ENCODE peak calls at places on chromosomes 4 and X, in four cellular contexts. U is tibial artery, A is HCT116, T is pancreas. Q is an unnamed sample.

GRCh38 chr4:182309877-182310276 is 66.7 kb downstream of the TENM3 start:
- DNase-seq in U (no peak), T (no peak), A (no peak), Q (no peak)

GRCh38 chr4:74094227-74094626 is 4.8 kb downstream of the CXCL2 start:
- DNase-seq in T (no peak), U (no peak), A (no peak), Q (no peak)

GRCh38 chrX:114964374-114964773 is 53.0 kb downstream of the IL13RA2 start:
- DNase-seq in T (no peak), U (peak; percentile 62), A (no peak), Q (no peak)

GRCh38 chr4:122045533-122045932 is 93.7 kb upstream of the TRPC3 start:
- DNase-seq in T (no peak), A (peak; percentile 62), U (no peak), Q (no peak)

GRCh38 chr4:148787831-148788477 is 345.7 kb upstream of the NR3C2 start:
- DNase-seq in U (no peak), A (no peak), T (no peak), Q (no peak)

GRCh38 chrX:143663755-143664154 is 27.9 kb upstream of the SLITRK4 start:
- DNase-seq in A (no peak), T (peak; percentile 8), U (no peak), Q (no peak)

GRCh38 chrX:87728459-87728858 is 210.9 kb downstream of the KLHL4 start:
- DNase-seq in T (no peak), A (no peak), U (no peak), Q (no peak)

GRCh38 chr4:105683038-105683437 is 25.5 kb downstream of the INTS12 start:
- DNase-seq in T (peak; percentile 91), A (no peak), U (no peak), Q (no peak)

GRCh38 chr4:128510850-128511249 is 223.2 kb upstream of the PGRMC2 start:
- DNase-seq in A (no peak), U (no peak), T (no peak), Q (no peak)

GRCh38 chr4:7824218-7824617 is 115.4 kb downstream of the AFAP1 start:
- DNase-seq in T (no peak), A (no peak), U (no peak), Q (no peak)

GRCh38 chrX:37717708-37718107 is 32.1 kb downstream of the XK start:
- DNase-seq in U (no peak), T (no peak), A (no peak), Q (no peak)

GRCh38 chrX:77434949-77435348 is 12.2 kb upstream of the FGF16 start:
- DNase-seq in T (no peak), U (no peak), A (no peak), Q (no peak)

GRCh38 chr4:110059556-110060191 is 138.7 kb downstream of the ELOVL6 start:
- DNase-seq in T (no peak), U (no peak), A (no peak), Q (no peak)

GRCh38 chrX:153378607-153379006 is 22.5 kb downstream of the PNMA6E start:
- DNase-seq in A (no peak), T (no peak), U (no peak), Q (no peak)

GRCh38 chr4:52873191-52873590 is 11.1 kb downstream of the RASL11B start:
- DNase-seq in T (no peak), U (no peak), A (peak; percentile 13), Q (no peak)

GRCh38 chr4:8319731-8320385 is 50.3 kb downstream of the HTRA3 start:
- DNase-seq in U (peak; percentile 61), A (no peak), T (no peak), Q (no peak)

GRCh38 chrX:152817082-152817744 is 13.3 kb downstream of the CETN2 start:
- DNase-seq in T (no peak), U (no peak), A (no peak), Q (no peak)

GRCh38 chr4:64158648-64159326 is 250.5 kb downstream of the TECRL start:
- DNase-seq in U (no peak), T (peak; percentile 40), A (peak; percentile 12), Q (peak; percentile 10)

GRCh38 chr4:52659722-52660261 is 691 bp upstream of the USP46 start:
- DNase-seq in U (peak; percentile 81), T (peak; percentile 76), A (no peak), Q (no peak)

GRCh38 chr4:168840988-168841681 is 168.9 kb downstream of the CBR4 start:
- DNase-seq in T (no peak), U (no peak), A (no peak), Q (no peak)

GRCh38 chrX:4570141-4570540 is 856.7 kb upstream of the PRKX start:
- DNase-seq in U (no peak), T (peak; percentile 59), A (no peak), Q (no peak)

GRCh38 chr4:153249199-153250154 is 45.2 kb downstream of the TRIM2 start:
- DNase-seq in U (peak; percentile 76), A (peak; percentile 29), T (peak; percentile 84), Q (peak; percentile 87)

GRCh38 chr4:7831858-7832257 is 107.8 kb downstream of the AFAP1 start:
- DNase-seq in A (no peak), T (no peak), U (no peak), Q (no peak)

GRCh38 chr4:15649914-15650545 is 5.1 kb downstream of the FBXL5 start:
- DNase-seq in U (no peak), T (no peak), A (peak; percentile 45), Q (peak; percentile 80)

GRCh38 chr4:113781439-113782040 is 20.0 kb upstream of the CAMK2D start:
- DNase-seq in U (no peak), T (no peak), A (no peak), Q (no peak)

GRCh38 chr4:177579649-177580048 is 137.4 kb upstream of the AGA start:
- DNase-seq in A (no peak), U (no peak), T (no peak), Q (no peak)

GRCh38 chr4:183831026-183831446 is 74.1 kb upstream of the STOX2 start:
- DNase-seq in U (no peak), A (no peak), T (no peak), Q (no peak)

GRCh38 chr4:91267543-91267942 is 1036.2 kb upstream of the GRID2 start:
- DNase-seq in A (no peak), T (no peak), U (no peak), Q (no peak)

GRCh38 chr4:76620723-76621463 is 185.9 kb downstream of the SHROOM3 start:
- DNase-seq in T (no peak), A (no peak), U (no peak), Q (no peak)

GRCh38 chr4:128358231-128358902 is 70.8 kb upstream of the PGRMC2 start:
- DNase-seq in A (no peak), T (no peak), U (no peak), Q (no peak)

GRCh38 chr4:121380448-121381147 is at the start of gene QRFPR:
- DNase-seq in T (no peak), U (no peak), A (no peak), Q (no peak)

GRCh38 chrX:69070949-69071650 is 94.2 kb downstream of the PJA1 start:
- DNase-seq in A (no peak), U (peak; percentile 86), T (no peak), Q (no peak)

GRCh38 chr4:88928852-88929251 is 128.1 kb downstream of the FAM13A start:
- DNase-seq in T (no peak), A (no peak), U (no peak), Q (no peak)

GRCh38 chr4:158121203-158121586 is 51.6 kb downstream of the GASK1B start:
- DNase-seq in A (no peak), T (no peak), U (no peak), Q (no peak)

GRCh38 chr4:148831945-148832344 is 389.7 kb upstream of the NR3C2 start:
- DNase-seq in T (no peak), U (no peak), A (peak; percentile 4), Q (no peak)

GRCh38 chr4:184096561-184097239 is 121.0 kb downstream of the ENPP6 start:
- DNase-seq in A (no peak), U (no peak), T (no peak), Q (no peak)

GRCh38 chr4:101065935-101066485 is 281.3 kb downstream of the PPP3CA start:
- DNase-seq in A (no peak), T (no peak), U (no peak), Q (no peak)

GRCh38 chr4:118989098-118990080 is 100.7 kb downstream of the SYNPO2 start:
- DNase-seq in T (no peak), A (no peak), U (no peak), Q (no peak)

GRCh38 chr4:118985170-118986000 is 96.7 kb downstream of the SYNPO2 start:
- DNase-seq in A (no peak), T (no peak), U (no peak), Q (no peak)

GRCh38 chr4:118991686-118992085 is 103.0 kb downstream of the SYNPO2 start:
- DNase-seq in T (no peak), A (no peak), U (no peak), Q (no peak)

GRCh38 chr4:118987959-118988634 is 99.4 kb downstream of the SYNPO2 start:
- DNase-seq in U (no peak), A (no peak), T (no peak), Q (no peak)

DNA sequence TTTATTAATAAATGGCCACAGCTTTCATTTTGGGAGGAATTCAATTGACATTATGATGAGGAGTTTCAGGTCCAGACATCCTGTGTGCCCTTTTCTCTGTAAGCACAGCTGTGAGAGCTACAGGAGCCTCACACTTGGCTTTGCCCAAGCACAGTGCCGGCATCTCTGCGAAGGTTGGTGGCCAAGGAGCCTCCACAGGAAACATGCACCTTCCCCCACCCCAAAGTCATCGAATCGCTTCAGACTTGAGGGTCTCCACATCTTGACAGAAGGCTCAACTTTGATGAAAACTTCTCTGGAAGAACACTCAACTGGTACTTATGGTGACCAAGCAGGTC is 100.0 kb downstream of the SYNPO2 start:
- DNase-seq in U (no peak), T (no peak), A (no peak), Q (no peak)
- H3K4me1 ChIP-seq in U (peaks cover 100% of the 10 kb centered on the region), T (no peaks in the 10 kb centered on the region), A (no peaks in the 10 kb centered on the region), Q (no peaks in the 10 kb centered on the region)

DNA sequence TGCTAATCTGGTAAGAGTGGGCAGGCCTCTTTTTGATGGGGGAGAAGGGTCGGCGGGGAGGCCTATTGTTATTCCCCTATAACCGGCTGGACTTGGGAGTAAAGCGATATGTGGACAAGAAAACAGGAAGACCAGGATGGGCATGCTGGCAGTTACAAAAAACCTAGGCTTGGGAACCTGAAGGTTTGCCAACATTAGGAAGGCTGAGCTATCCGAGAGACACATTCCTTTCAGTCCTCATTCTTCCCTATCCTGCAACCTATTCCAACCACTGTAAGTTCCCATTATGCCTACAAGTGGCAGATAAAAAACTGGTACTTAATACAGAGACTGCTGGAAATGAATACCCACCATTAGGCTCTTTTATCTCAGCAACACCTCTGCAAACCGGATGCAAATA is 32.4 kb upstream of the CT47C1 start:
- DNase-seq in U (no peak), T (no peak), A (no peak), Q (no peak)
- H3K27ac ChIP-seq in U (no peak overlapping the region), T (no peak overlapping the region), A (no peak overlapping the region), Q (no peak overlapping the region)

GRCh38 chr4:143517764-143518163 is 4.3 kb downstream of the SMARCA5 start:
- DNase-seq in A (no peak), U (no peak), T (no peak), Q (no peak)
- H3K4me3 ChIP-seq in A (no peak overlapping the region), U (no peak overlapping the region), T (no peak overlapping the region), Q (no peak overlapping the region)

GRCh38 chr4:173273956-173274355 is 60.2 kb downstream of the HMGB2 start:
- DNase-seq in T (no peak), A (no peak), U (no peak), Q (no peak)
- H3K4me1 ChIP-seq in T (no peaks in the 10 kb centered on the region), A (no peaks in the 10 kb centered on the region), U (peaks cover 10% of the 10 kb centered on the region), Q (no peaks in the 10 kb centered on the region)